ENCODE peak calls at places on chromosomes 11 and 22, in six cellular contexts. One of them, this sample, is unnamed.

GRCh38 chr11:67025750-67026149 is 2.8 kb downstream of the SYT12 start:
- DNase-seq in transverse colon: no peak
- DNase-seq in H1: no peak
- DNase-seq in prostate gland: no peak
- DNase-seq in stomach: no peak
- DNase-seq in suprapubic skin: no peak
- DNase-seq in this sample: no peak

GRCh38 chr11:119472186-119472855 is 49.3 kb upstream of the THY1 start:
- DNase-seq in suprapubic skin: no peak
- DNase-seq in prostate gland: no peak
- DNase-seq in transverse colon: no peak
- DNase-seq in stomach: peak; percentile 20
- DNase-seq in H1: no peak
- DNase-seq in this sample: peak; percentile 14

GRCh38 chr11:113531078-113531477 is 55.9 kb upstream of the DRD2 start:
- DNase-seq in H1: no peak
- DNase-seq in suprapubic skin: no peak
- DNase-seq in prostate gland: no peak
- DNase-seq in transverse colon: no peak
- DNase-seq in stomach: no peak
- DNase-seq in this sample: no peak

GRCh38 chr11:47143322-47143721 is 33.4 kb downstream of the ARFGAP2 start:
- DNase-seq in suprapubic skin: no peak
- DNase-seq in stomach: no peak
- DNase-seq in transverse colon: no peak
- DNase-seq in H1: no peak
- DNase-seq in prostate gland: peak; percentile 50
- DNase-seq in this sample: no peak

GRCh38 chr22:49853981-49854791 is 542 bp downstream of the ZBED4 start:
- DNase-seq in suprapubic skin: no peak
- DNase-seq in prostate gland: peak; percentile 27
- DNase-seq in stomach: no peak
- DNase-seq in transverse colon: peak; percentile 50
- DNase-seq in H1: no peak
- DNase-seq in this sample: no peak

GRCh38 chr22:28933321-28933720 is 49.9 kb downstream of the ZNRF3 start:
- DNase-seq in transverse colon: no peak
- DNase-seq in prostate gland: no peak
- DNase-seq in suprapubic skin: no peak
- DNase-seq in stomach: no peak
- DNase-seq in H1: no peak
- DNase-seq in this sample: no peak

GRCh38 chr11:102513869-102514268 is 16.7 kb downstream of the MMP7 start:
- DNase-seq in stomach: no peak
- DNase-seq in H1: no peak
- DNase-seq in suprapubic skin: peak; percentile 66
- DNase-seq in prostate gland: peak; percentile 96
- DNase-seq in transverse colon: peak; percentile 70
- DNase-seq in this sample: no peak

GRCh38 chr22:30863161-30863833 is 105.3 kb downstream of the MORC2 start:
- DNase-seq in transverse colon: no peak
- DNase-seq in H1: no peak
- DNase-seq in prostate gland: no peak
- DNase-seq in suprapubic skin: peak; percentile 31
- DNase-seq in stomach: peak; percentile 24
- DNase-seq in this sample: no peak

GRCh38 chr11:130145975-130146776 is 13.4 kb upstream of the ST14 start:
- DNase-seq in suprapubic skin: no peak
- DNase-seq in prostate gland: no peak
- DNase-seq in transverse colon: peak; percentile 88
- DNase-seq in H1: peak; percentile 87
- DNase-seq in stomach: peak; percentile 82
- DNase-seq in this sample: peak; percentile 92

GRCh38 chr22:50476819-50477344 is 2.0 kb upstream of the SBF1 start:
- DNase-seq in prostate gland: no peak
- DNase-seq in stomach: no peak
- DNase-seq in suprapubic skin: no peak
- DNase-seq in transverse colon: no peak
- DNase-seq in H1: no peak
- DNase-seq in this sample: peak; percentile 37

GRCh38 chr11:10418259-10418949 is 36.7 kb upstream of the AMPD3 start:
- DNase-seq in transverse colon: no peak
- DNase-seq in prostate gland: no peak
- DNase-seq in H1: no peak
- DNase-seq in suprapubic skin: no peak
- DNase-seq in stomach: no peak
- DNase-seq in this sample: no peak

GRCh38 chr11:116499396-116500001 is 273.3 kb downstream of the BUD13 start:
- DNase-seq in stomach: peak; percentile 76
- DNase-seq in transverse colon: peak; percentile 86
- DNase-seq in prostate gland: peak; percentile 76
- DNase-seq in H1: peak; percentile 87
- DNase-seq in suprapubic skin: peak; percentile 68
- DNase-seq in this sample: peak; percentile 54

GRCh38 chr22:47277001-47277400 is 514.6 kb downstream of the TBC1D22A start:
- DNase-seq in transverse colon: no peak
- DNase-seq in H1: no peak
- DNase-seq in stomach: no peak
- DNase-seq in suprapubic skin: peak; percentile 56
- DNase-seq in prostate gland: no peak
- DNase-seq in this sample: peak; percentile 54
- H3K9me3 ChIP-seq in transverse colon: no peaks in the 10 kb centered on the region
- H3K9me3 ChIP-seq in H1: peaks cover 91% of the 10 kb centered on the region
- H3K9me3 ChIP-seq in stomach: no peaks in the 10 kb centered on the region
- H3K9me3 ChIP-seq in suprapubic skin: no peaks in the 10 kb centered on the region
- H3K9me3 ChIP-seq in prostate gland: no peaks in the 10 kb centered on the region
- H3K9me3 ChIP-seq in this sample: no peaks in the 10 kb centered on the region

GRCh38 chr11:12801976-12802375 is 127.8 kb downstream of the TEAD1 start:
- DNase-seq in H1: no peak
- DNase-seq in prostate gland: no peak
- DNase-seq in transverse colon: no peak
- DNase-seq in suprapubic skin: no peak
- DNase-seq in stomach: no peak
- DNase-seq in this sample: no peak

GRCh38 chr11:12800032-12800671 is 125.9 kb downstream of the TEAD1 start:
- DNase-seq in prostate gland: peak; percentile 63
- DNase-seq in H1: no peak
- DNase-seq in stomach: peak; percentile 63
- DNase-seq in transverse colon: peak; percentile 30
- DNase-seq in suprapubic skin: no peak
- DNase-seq in this sample: peak; percentile 60

GRCh38 chr11:12797996-12798395 is 123.8 kb downstream of the TEAD1 start:
- DNase-seq in stomach: no peak
- DNase-seq in transverse colon: no peak
- DNase-seq in H1: no peak
- DNase-seq in prostate gland: no peak
- DNase-seq in suprapubic skin: no peak
- DNase-seq in this sample: no peak

GRCh38 chr11:12799373-12799835 is 125.2 kb downstream of the TEAD1 start:
- DNase-seq in prostate gland: no peak
- DNase-seq in transverse colon: no peak
- DNase-seq in H1: no peak
- DNase-seq in suprapubic skin: no peak
- DNase-seq in stomach: no peak
- DNase-seq in this sample: no peak

DNA sequence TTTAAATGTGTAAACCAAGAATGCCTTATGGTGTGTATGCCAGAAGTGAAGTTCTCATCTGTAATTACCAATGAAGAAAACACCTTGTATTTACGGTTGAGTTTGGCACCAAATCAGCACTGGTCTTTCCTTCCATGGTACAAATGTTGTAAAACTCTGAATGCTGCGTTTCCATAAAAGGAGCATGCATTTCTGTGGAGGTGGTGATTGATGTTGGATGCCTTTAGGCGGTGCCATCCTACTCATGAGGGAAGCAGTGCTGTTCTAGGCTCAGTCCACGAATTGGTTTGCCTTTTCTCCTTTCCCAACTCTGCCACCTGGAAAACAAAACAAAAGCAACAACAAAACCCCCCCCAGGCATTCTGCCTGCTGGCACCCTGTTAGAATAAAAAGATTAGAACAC is 124.4 kb downstream of the TEAD1 start:
- DNase-seq in transverse colon: no peak
- DNase-seq in stomach: no peak
- DNase-seq in H1: no peak
- DNase-seq in prostate gland: no peak
- DNase-seq in suprapubic skin: no peak
- DNase-seq in this sample: no peak
- TF ChIP-seq POLR2AphosphoS5 in transverse colon: peak; percentile 17
- TF ChIP-seq POLR2AphosphoS5 in stomach: no peak
- TF ChIP-seq POLR2AphosphoS5 in H1: no peak
- TF ChIP-seq POLR2AphosphoS5 in prostate gland: no peak
- TF ChIP-seq POLR2AphosphoS5 in suprapubic skin: no peak
- TF ChIP-seq POLR2AphosphoS5 in this sample: no peak

GRCh38 chr22:47651216-47651987 is 889.0 kb downstream of the TBC1D22A start:
- DNase-seq in stomach: no peak
- DNase-seq in H1: no peak
- DNase-seq in prostate gland: no peak
- DNase-seq in suprapubic skin: no peak
- DNase-seq in transverse colon: no peak
- DNase-seq in this sample: no peak
- H3K9me3 ChIP-seq in stomach: no peaks in the 10 kb centered on the region
- H3K9me3 ChIP-seq in H1: no peaks in the 10 kb centered on the region
- H3K9me3 ChIP-seq in prostate gland: no peaks in the 10 kb centered on the region
- H3K9me3 ChIP-seq in suprapubic skin: no peaks in the 10 kb centered on the region
- H3K9me3 ChIP-seq in transverse colon: no peaks in the 10 kb centered on the region
- H3K9me3 ChIP-seq in this sample: no peaks in the 10 kb centered on the region

GRCh38 chr11:126857860-126858808 is 142.4 kb downstream of the KIRREL3 start:
- DNase-seq in suprapubic skin: no peak
- DNase-seq in H1: no peak
- DNase-seq in prostate gland: no peak
- DNase-seq in transverse colon: no peak
- DNase-seq in stomach: no peak
- DNase-seq in this sample: no peak
- TF ChIP-seq POLR2AphosphoS5 in suprapubic skin: no peak
- TF ChIP-seq POLR2AphosphoS5 in H1: no peak
- TF ChIP-seq POLR2AphosphoS5 in prostate gland: no peak
- TF ChIP-seq POLR2AphosphoS5 in transverse colon: no peak
- TF ChIP-seq POLR2AphosphoS5 in stomach: no peak
- TF ChIP-seq POLR2AphosphoS5 in this sample: no peak

DNA sequence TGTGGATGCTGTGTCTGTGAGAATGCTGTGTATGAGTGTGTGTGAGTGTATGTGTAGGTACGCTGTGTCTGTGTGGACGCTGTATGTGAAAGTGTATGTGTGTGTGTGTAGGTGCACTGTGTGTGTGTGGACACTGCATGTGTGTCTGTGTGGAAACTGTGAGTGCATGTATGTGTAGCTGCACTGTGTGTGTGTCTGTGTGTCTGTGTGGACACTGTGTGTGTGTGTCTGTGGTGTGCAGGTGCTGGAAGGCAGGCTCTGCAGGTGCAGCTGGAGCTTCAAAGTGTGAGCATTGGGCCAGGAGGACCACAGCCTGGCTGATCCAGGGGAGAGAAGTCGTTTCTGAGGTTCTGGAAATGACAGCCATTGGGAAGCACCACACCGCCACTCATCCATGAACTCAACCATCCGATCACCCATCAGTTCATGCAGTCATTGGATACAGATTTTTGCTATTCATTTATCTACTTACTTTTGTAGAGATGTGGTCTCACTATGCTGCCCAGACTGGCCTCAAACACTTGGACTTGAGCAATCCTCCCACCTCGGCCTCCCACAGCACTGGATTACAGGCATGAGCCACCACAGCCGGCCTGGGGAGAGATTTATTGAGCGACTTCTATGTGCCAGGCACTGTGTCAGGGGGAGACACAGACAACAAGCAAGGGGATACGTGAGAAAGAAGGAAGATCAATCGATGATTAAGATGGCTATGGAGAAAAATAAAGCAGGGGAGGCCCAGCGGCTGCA is 9.6 kb downstream of the TRPM5 start:
- DNase-seq in suprapubic skin: peak; percentile 13
- DNase-seq in transverse colon: no peak
- DNase-seq in stomach: no peak
- DNase-seq in H1: no peak
- DNase-seq in prostate gland: no peak
- DNase-seq in this sample: no peak
- H3K9me3 ChIP-seq in suprapubic skin: no peaks in the 10 kb centered on the region
- H3K9me3 ChIP-seq in transverse colon: no peaks in the 10 kb centered on the region
- H3K9me3 ChIP-seq in stomach: no peaks in the 10 kb centered on the region
- H3K9me3 ChIP-seq in H1: no peaks in the 10 kb centered on the region
- H3K9me3 ChIP-seq in prostate gland: no peaks in the 10 kb centered on the region
- H3K9me3 ChIP-seq in this sample: no peaks in the 10 kb centered on the region

DNA sequence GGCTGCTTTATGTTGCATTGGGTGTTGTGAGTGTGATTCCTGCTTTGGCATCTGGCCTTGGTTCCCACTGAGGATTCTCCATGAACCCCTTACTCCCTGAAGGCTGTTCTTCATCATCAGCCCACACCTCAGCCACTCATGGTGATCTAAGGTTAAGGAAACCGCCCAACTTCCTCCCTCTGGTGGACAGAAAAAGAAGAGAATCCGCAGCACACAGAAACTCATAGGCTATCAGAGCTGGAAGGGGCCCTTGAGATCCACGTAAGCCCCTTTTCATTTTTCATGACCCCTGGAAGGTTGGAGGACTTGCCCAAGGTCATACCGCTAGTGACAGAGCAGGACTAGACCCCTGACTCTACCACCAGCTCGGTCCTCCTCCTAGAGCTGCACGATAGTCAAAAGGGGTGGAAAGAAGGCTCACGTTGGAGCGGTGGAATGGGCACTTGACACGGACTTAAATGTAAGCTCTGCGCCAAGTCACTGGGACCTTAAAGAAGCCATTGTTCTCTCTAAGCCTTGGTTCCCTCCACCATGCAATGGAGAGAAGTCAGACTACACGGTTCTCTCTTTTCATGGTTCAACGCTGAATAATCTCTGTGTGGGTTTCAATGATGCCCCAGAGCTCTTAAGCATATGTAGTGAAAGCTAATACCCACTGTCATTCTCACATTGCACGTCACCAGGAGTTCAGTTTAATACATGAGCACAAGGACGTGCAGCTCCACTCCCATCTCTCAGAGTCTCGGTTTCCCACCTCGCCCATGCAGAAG is 83.6 kb upstream of the CRTAM start:
- DNase-seq in stomach: no peak
- DNase-seq in suprapubic skin: no peak
- DNase-seq in H1: peak; percentile 17
- DNase-seq in transverse colon: peak; percentile 11
- DNase-seq in prostate gland: no peak
- DNase-seq in this sample: no peak
- TF ChIP-seq POLR2AphosphoS5 in stomach: no peak
- TF ChIP-seq POLR2AphosphoS5 in suprapubic skin: no peak
- TF ChIP-seq POLR2AphosphoS5 in H1: no peak
- TF ChIP-seq POLR2AphosphoS5 in transverse colon: no peak
- TF ChIP-seq POLR2AphosphoS5 in prostate gland: no peak
- TF ChIP-seq POLR2AphosphoS5 in this sample: no peak